ENCODE peak calls at places on chromosomes 12 and 14, in eight cellular contexts. U, O, F, P, D, L, S and K are unnamed samples.

GRCh38 chr14:72824051-72824450 is 69.8 kb downstream of the DPF3 start:
- DNase-seq in U (no peak), F (no peak), S (no peak), D (no peak), P (no peak), O (no peak), L (no peak), K (no peak)

GRCh38 chr12:106239241-106239950 is 8.4 kb downstream of the CKAP4 start:
- DNase-seq in D (no peak), L (no peak), U (no peak), S (no peak), F (no peak), P (no peak), O (no peak), K (no peak)

GRCh38 chr12:11758087-11758837 is 108.8 kb downstream of the ETV6 start:
- DNase-seq in U (no peak), O (no peak), P (no peak), S (no peak), L (no peak), F (no peak), D (no peak), K (no peak)

GRCh38 chr14:90676356-90676755 is 139.9 kb downstream of the TTC7B start:
- DNase-seq in U (no peak), F (no peak), S (no peak), L (no peak), D (no peak), P (no peak), O (no peak), K (no peak)

GRCh38 chr12:9364224-9365176 is 156.3 kb upstream of the PZP start:
- DNase-seq in D (peak; percentile 21), F (no peak), L (peak; percentile 23), U (no peak), P (no peak), S (peak; percentile 83), O (no peak), K (no peak)

GRCh38 chr12:102542816-102543448 is 62.6 kb upstream of the IGF1 start:
- DNase-seq in F (no peak), S (no peak), U (no peak), P (no peak), L (no peak), O (no peak), D (no peak), K (no peak)

GRCh38 chr14:89185919-89186849 is 230.8 kb downstream of the FOXN3 start:
- DNase-seq in D (peak; percentile 89), U (no peak), L (no peak), P (peak; percentile 68), F (no peak), O (no peak), S (peak; percentile 88), K (no peak)

GRCh38 chr12:7327913-7328312 is 24.0 kb downstream of the ACSM4 start:
- DNase-seq in S (peak; percentile 21), P (no peak), L (no peak), U (no peak), D (no peak), F (no peak), O (no peak), K (no peak)

GRCh38 chr14:31429791-31430190 is 9.4 kb upstream of the HEATR5A start:
- DNase-seq in O (no peak), F (no peak), L (no peak), D (no peak), S (no peak), P (no peak), U (no peak), K (no peak)

GRCh38 chr12:108823804-108824203 is 33.6 kb downstream of the SSH1 start:
- DNase-seq in D (no peak), L (no peak), S (no peak), P (no peak), O (no peak), U (no peak), F (no peak), K (no peak)

GRCh38 chr12:104473374-104473983 is 16.7 kb downstream of the CHST11 start:
- DNase-seq in S (no peak), D (no peak), F (no peak), P (no peak), U (peak; percentile 53), O (no peak), L (no peak), K (no peak)

GRCh38 chr12:106049105-106049504 is 89.6 kb downstream of the NUAK1 start:
- DNase-seq in S (no peak), O (no peak), L (no peak), U (no peak), P (peak; percentile 27), F (no peak), D (no peak), K (no peak)

GRCh38 chr12:43742106-43742505 is 16.5 kb downstream of the PUS7L start:
- DNase-seq in O (no peak), F (no peak), U (no peak), S (peak; percentile 91), P (no peak), L (no peak), D (peak; percentile 88), K (no peak)

DNA sequence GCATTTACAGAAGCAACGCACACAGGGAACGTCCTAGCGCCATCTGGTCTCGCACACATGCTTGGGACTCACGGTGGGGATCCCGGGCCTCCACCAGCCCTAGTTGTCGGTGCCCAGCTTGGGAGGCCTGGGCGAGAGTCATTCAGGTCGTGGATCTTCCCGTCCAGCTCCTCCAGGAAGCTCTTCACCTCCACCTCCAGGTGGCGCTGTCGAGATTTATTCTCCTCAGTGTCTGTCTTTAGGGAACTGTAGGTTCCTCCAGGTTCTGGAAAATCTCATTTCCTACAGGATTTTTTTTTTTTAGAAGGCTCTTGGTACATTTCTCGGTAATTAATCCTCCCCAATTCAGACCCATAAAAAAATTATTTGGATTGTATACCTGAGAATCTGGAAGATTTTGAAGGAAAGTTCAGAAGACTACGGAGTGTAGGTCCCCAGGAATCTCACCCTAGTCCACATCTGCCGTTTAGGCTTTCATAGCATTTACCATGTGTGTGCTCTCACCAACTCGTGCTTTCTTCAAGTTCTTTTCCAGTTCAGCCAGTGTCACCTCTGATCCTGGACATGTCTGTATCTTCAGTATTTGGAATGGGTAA is 910.0 kb downstream of the TMEM121 start:
- DNase-seq in F (no peak), U (no peak), D (no peak), O (no peak), L (peak; percentile 35), P (no peak), S (peak; percentile 10), K (no peak)
- TF ChIP-seq CTCF in F (no peak), U (peak; percentile 80), D (peak; percentile 67), O (peak; percentile 51), L (peak; percentile 17), P (no peak), S (peak; percentile 17), K (peak; percentile 49)

GRCh38 chr12:113835913-113836312 is 130.2 kb downstream of the RBM19 start:
- DNase-seq in S (no peak), O (no peak), L (no peak), D (no peak), U (no peak), P (no peak), F (no peak), K (no peak)

GRCh38 chr12:113835433-113835832 is 130.7 kb downstream of the RBM19 start:
- DNase-seq in L (no peak), O (no peak), P (no peak), D (no peak), S (no peak), U (no peak), F (no peak), K (no peak)

GRCh38 chr12:113837059-113837458 is 129.1 kb downstream of the RBM19 start:
- DNase-seq in S (peak; percentile 20), U (no peak), L (no peak), O (no peak), D (peak; percentile 42), P (peak; percentile 28), F (no peak), K (no peak)

GRCh38 chr12:113838896-113839295 is 127.2 kb downstream of the RBM19 start:
- DNase-seq in F (no peak), S (no peak), L (no peak), O (no peak), U (no peak), P (no peak), D (no peak), K (no peak)

DNA sequence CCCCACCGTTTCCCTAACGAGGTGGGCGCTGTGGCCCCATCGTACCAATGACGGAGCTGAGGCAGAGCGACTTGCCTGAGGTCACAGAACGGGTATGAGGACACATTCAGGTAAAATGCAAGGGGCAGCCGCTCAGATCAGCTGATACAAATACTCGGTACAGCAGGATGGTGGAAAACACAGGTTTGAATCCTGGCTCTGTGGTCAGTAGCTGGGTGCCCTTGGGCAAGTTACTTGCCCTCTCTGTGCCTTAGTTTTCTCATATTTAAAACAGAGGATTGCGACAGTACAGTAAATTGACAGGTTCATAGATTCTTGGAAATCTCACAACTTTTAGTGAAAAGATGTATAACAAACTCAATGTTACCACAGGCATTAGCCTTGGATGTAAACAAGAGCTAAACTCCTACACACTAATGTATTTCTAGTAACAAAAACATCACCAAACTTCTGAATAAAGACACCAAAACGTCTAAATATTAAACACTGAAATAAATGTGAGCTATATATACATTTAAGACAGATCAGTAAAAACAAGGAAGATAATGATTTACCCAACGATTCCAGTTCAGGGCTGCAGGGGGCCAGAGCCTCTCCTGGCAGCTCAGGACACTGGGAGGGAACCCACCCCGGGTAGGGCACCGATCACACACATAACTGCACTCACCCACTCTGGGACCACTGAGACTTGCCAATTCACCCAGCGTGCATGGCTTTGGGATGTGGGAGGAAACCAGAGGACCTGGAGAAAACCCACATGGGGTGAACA is 128.4 kb downstream of the RBM19 start:
- DNase-seq in P (no peak), O (no peak), U (no peak), F (no peak), L (no peak), S (no peak), D (no peak), K (no peak)
- TF ChIP-seq CTCF in P (no peak), O (no peak), U (no peak), F (no peak), L (no peak), S (peak; percentile 13), D (peak; percentile 29), K (no peak)

DNA sequence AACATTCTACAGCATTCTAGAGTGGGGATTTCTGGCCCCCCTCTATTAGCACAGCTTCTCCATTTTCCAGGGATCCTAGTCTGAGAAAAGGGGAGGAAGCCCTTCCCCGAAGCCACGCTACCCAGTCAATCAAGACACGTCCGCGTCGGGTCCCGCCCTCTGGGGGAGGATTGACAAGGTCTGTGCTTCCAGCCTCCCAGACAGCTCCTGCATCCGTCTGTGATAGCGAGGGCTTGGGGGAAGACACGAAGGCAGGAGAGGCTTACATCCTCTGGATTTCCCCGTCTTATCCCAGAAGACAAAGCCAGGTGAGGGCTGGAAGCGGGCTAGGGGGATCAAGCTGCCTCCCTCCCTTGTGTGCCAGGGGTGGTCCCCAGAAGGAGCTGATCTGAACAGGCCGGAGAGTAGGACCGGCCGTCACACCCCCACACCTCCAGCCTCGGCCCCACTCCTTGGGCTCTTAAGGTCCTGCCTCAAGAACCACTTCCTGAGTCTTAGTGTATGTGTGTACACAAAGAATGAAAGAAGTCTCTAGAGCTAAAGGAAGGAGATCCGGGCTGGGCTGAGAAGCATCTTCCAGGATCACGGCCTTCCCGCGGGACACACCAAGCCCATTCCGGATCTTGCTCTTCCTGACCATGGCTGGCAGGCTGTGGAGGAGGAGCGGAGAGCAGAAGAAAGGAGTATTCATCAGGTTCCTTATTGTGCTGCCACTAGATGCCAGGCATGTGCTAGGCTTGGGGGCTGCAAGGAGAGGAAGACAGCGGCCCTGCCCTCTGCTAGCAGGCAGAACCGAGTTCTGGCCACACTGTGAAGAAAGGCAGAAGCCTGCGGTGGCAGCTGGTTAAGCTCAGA is 1.0 kb upstream of the CD63 start:
- DNase-seq in O (peak; percentile 88), D (peak; percentile 90), F (peak; percentile 84), U (peak; percentile 70), L (peak; percentile 92), S (peak; percentile 94), P (peak; percentile 94), K (peak; percentile 76)
- TF ChIP-seq CTCF in O (no peak), D (no peak), F (no peak), U (peak; percentile 21), L (no peak), S (no peak), P (no peak), K (no peak)

GRCh38 chr14:106141242-106142220 is 615.1 kb downstream of the TMEM121 start:
- DNase-seq in U (no peak), S (no peak), L (no peak), F (no peak), O (no peak), D (no peak), P (no peak), K (no peak)
- TF ChIP-seq CTCF in U (no peak), S (no peak), L (no peak), F (no peak), O (no peak), D (no peak), P (no peak), K (no peak)